ENCODE peak calls at places on chromosomes 13 and 19, in five cellular contexts. One of them, this sample, is unnamed.

GRCh38 chr19:35789195-35789977 is 14.0 kb downstream of the ARHGAP33 start:
- DNase-seq in IMR-90: no peak
- DNase-seq in pancreas: no peak
- DNase-seq in A549: no peak
- DNase-seq in AG04449: no peak
- DNase-seq in this sample: no peak

GRCh38 chr19:32881766-32882165 is 12.2 kb upstream of the SLC7A9 start:
- DNase-seq in IMR-90: no peak
- DNase-seq in pancreas: no peak
- DNase-seq in A549: no peak
- DNase-seq in AG04449: no peak
- DNase-seq in this sample: no peak

GRCh38 chr13:64206430-64207225 is 2791.0 kb upstream of the PCDH20 start:
- DNase-seq in IMR-90: no peak
- DNase-seq in pancreas: no peak
- DNase-seq in A549: no peak
- DNase-seq in AG04449: no peak
- DNase-seq in this sample: no peak

GRCh38 chr19:12156254-12157058 is at the start of gene ZNF625:
- DNase-seq in IMR-90: peak; percentile 87
- DNase-seq in pancreas: peak; percentile 89
- DNase-seq in A549: no peak
- DNase-seq in AG04449: peak; percentile 24
- DNase-seq in this sample: peak; percentile 83

GRCh38 chr19:8196271-8196908 is 12.8 kb upstream of the CERS4 start:
- DNase-seq in IMR-90: no peak
- DNase-seq in pancreas: no peak
- DNase-seq in A549: no peak
- DNase-seq in AG04449: no peak
- DNase-seq in this sample: no peak

GRCh38 chr19:18091217-18091608 is 4.5 kb upstream of the IL12RB1 start:
- DNase-seq in IMR-90: no peak
- DNase-seq in pancreas: no peak
- DNase-seq in A549: no peak
- DNase-seq in AG04449: no peak
- DNase-seq in this sample: no peak

GRCh38 chr13:99055286-99056073 is 77.6 kb upstream of the DOCK9 start:
- DNase-seq in IMR-90: no peak
- DNase-seq in pancreas: no peak
- DNase-seq in A549: no peak
- DNase-seq in AG04449: no peak
- DNase-seq in this sample: no peak

GRCh38 chr19:15124572-15125231 is 17.5 kb downstream of the SYDE1 start:
- DNase-seq in IMR-90: no peak
- DNase-seq in pancreas: peak; percentile 86
- DNase-seq in A549: no peak
- DNase-seq in AG04449: no peak
- DNase-seq in this sample: no peak

GRCh38 chr13:36736119-36736726 is 62.4 kb downstream of the SERTM1 start:
- DNase-seq in IMR-90: peak; percentile 62
- DNase-seq in pancreas: no peak
- DNase-seq in A549: peak; percentile 50
- DNase-seq in AG04449: peak; percentile 14
- DNase-seq in this sample: peak; percentile 67

GRCh38 chr13:76326343-76326742 is 559.9 kb downstream of the KCTD12 start:
- DNase-seq in IMR-90: no peak
- DNase-seq in pancreas: no peak
- DNase-seq in A549: no peak
- DNase-seq in AG04449: no peak
- DNase-seq in this sample: no peak

GRCh38 chr13:66553391-66553790 is 676.7 kb downstream of the PCDH9 start:
- DNase-seq in IMR-90: peak; percentile 35
- DNase-seq in pancreas: no peak
- DNase-seq in A549: no peak
- DNase-seq in AG04449: no peak
- DNase-seq in this sample: no peak

GRCh38 chr19:18771328-18772242 is 19.5 kb downstream of the COMP start:
- DNase-seq in IMR-90: no peak
- DNase-seq in pancreas: no peak
- DNase-seq in A549: no peak
- DNase-seq in AG04449: no peak
- DNase-seq in this sample: no peak

GRCh38 chr19:51146751-51147150 is 4.7 kb downstream of the SIGLEC7 start:
- DNase-seq in IMR-90: no peak
- DNase-seq in pancreas: no peak
- DNase-seq in A549: no peak
- DNase-seq in AG04449: no peak
- DNase-seq in this sample: peak; percentile 13

GRCh38 chr13:109704771-109705628 is 81.4 kb downstream of the IRS2 start:
- DNase-seq in IMR-90: no peak
- DNase-seq in pancreas: no peak
- DNase-seq in A549: peak; percentile 87
- DNase-seq in AG04449: no peak
- DNase-seq in this sample: peak; percentile 27

DNA sequence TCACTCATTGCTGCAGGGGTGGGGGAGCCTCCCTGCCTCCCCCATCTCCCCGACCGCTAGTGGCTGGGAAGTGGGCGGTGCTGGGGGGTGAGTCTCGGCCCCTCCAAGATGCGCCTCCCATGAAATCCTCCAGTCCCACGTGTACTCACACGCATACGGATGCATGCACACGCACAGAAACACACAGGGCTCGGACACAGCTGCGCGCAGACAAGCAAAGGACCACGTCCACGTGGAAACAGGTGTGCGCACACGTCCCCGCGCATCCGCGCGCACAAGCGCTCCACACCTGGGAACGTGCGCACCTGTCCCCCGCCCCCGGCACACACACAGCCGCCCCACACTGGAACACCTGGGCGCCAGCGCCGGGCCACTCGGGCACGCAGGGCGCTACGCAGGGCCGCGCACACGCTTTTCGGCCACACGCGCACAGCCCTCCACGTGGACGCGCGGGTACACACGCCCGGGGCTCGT is 680 bp downstream of the MATK start:
- DNase-seq in IMR-90: no peak
- DNase-seq in pancreas: no peak
- DNase-seq in A549: no peak
- DNase-seq in AG04449: no peak
- DNase-seq in this sample: no peak
- H3K4me3 ChIP-seq in IMR-90: no peak overlapping the region
- H3K4me3 ChIP-seq in pancreas: no peak overlapping the region
- H3K4me3 ChIP-seq in A549: no peak overlapping the region
- H3K4me3 ChIP-seq in AG04449: no peak overlapping the region
- H3K4me3 ChIP-seq in this sample: no peak overlapping the region

DNA sequence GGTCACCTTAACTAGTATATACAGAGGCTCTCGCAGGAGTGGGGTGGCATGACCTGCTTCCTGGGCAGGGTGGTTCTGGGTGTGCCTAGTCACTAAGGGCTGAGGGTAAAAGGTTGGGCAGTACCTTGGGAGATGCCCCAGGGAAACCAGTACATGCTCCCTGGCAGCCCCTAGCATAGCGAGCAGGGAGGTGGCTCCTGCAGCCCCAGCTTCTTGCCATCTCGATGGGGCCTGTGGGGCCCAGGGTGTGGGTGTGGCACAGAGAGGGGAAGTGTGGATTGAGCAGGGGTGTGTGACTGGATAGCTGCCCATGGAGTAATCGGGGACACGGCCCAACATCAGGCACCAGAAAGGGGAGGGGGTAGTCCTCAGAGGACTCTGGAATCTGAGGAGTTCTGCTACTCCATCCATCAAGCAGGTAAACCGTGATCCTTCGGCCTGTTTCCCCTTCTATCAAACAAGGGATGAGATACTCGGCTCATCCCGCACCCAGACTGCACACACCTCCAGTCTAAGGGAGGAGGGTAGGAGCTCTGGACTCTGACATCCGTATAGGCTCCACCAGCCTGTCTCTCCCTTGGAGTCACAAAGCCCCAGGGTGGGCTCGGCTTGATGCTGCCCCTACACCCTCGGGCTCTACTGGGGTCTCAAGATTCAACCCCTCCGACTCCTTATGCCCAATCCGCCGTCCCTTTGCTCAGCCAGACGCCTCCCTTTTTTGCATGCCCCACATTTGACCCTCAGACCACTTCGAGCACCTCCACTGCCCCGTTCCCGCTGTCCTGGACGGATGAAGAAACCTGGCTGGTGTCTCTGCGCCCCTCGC is 1.1 kb downstream of the ZBTB45 start:
- DNase-seq in IMR-90: no peak
- DNase-seq in pancreas: no peak
- DNase-seq in A549: no peak
- DNase-seq in AG04449: no peak
- DNase-seq in this sample: no peak
- TF ChIP-seq CTCF in IMR-90: no peak
- TF ChIP-seq CTCF in pancreas: peak; percentile 16
- TF ChIP-seq CTCF in A549: no peak
- TF ChIP-seq CTCF in AG04449: no peak
- TF ChIP-seq CTCF in this sample: no peak

DNA sequence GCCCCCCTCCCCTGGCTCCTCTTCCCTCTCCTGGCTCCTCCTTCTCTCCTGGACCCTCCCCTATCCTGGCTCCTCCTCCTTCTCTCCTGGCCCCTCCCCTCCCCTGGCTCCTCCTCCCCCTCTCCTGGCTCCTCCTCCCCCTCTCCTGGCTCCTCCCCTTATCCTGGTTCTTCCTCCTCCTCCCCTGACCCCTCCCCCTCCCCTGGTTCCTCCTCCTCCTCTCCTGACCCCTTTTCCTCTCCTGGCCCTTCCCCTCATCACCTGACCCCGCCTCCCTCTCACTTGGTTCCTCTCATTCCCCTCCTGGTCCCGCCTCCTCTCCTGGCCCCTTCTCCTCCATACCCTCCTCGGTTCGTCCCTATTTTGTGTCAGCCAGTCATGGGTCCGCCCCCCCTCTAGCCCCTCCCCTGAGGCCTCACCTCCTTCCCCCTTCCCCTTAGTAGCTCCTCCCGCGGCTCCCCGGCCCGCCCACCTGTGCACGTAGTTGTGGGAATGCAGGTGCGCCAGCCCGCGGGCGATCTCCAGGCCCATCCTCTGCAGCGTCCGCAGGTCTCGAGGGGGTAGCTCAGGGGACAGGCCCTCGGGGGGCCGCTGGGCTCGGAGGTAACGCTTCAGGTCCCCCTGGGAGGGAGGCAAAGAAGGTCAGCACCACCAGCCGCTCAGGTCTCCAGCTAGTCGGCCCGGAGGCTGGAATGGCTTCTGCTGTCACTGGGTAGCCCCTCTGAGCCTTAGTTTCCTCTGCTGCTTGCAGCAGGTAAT is 9.5 kb downstream of the LMTK3 start:
- DNase-seq in IMR-90: no peak
- DNase-seq in pancreas: peak; percentile 93
- DNase-seq in A549: peak; percentile 99
- DNase-seq in AG04449: no peak
- DNase-seq in this sample: peak; percentile 20
- H3K4me3 ChIP-seq in IMR-90: no peak overlapping the region
- H3K4me3 ChIP-seq in pancreas: no peak overlapping the region
- H3K4me3 ChIP-seq in A549: peak overlapping the region; percentile 45
- H3K4me3 ChIP-seq in AG04449: no peak overlapping the region
- H3K4me3 ChIP-seq in this sample: no peak overlapping the region

GRCh38 chr13:22915442-22916082 is 265.2 kb upstream of the SGCG start:
- DNase-seq in IMR-90: peak; percentile 17
- DNase-seq in pancreas: no peak
- DNase-seq in A549: peak; percentile 53
- DNase-seq in AG04449: no peak
- DNase-seq in this sample: peak; percentile 54
- TF ChIP-seq CTCF in IMR-90: no peak
- TF ChIP-seq CTCF in pancreas: no peak
- TF ChIP-seq CTCF in A549: no peak
- TF ChIP-seq CTCF in AG04449: no peak
- TF ChIP-seq CTCF in this sample: no peak